ENCODE peak calls at places on chromosomes 1 and 21, in four cellular contexts. W is body of pancreas, J is astrocyte, K is transverse colon. A is an unnamed sample.

GRCh38 chr1:116159177-116159576 is 48.0 kb downstream of the MAB21L3 start:
- DNase-seq in W (no peak), K (no peak), J (no peak), A (no peak)

GRCh38 chr1:168628807-168629206 is 52.4 kb downstream of the XCL1 start:
- DNase-seq in K (no peak), W (no peak), J (peak), A (no peak)

GRCh38 chr1:20552728-20553571 is 577 bp downstream of the FAM43B start:
- DNase-seq in W (no peak), J (peak), K (no peak), A (no peak)

GRCh38 chr1:61157420-61157987 is 75.1 kb downstream of the NFIA start:
- DNase-seq in K (no peak), W (no peak), J (peak), A (no peak)

GRCh38 chr1:21904725-21905520 is 32.2 kb downstream of the HSPG2 start:
- DNase-seq in J (peak), K (peak), W (peak), A (no peak)

GRCh38 chr1:226762988-226763740 is 24.1 kb upstream of the ITPKB start:
- DNase-seq in K (no peak), W (no peak), J (no peak), A (no peak)

GRCh38 chr1:167110586-167110985 is 16.7 kb downstream of the STYXL2 start:
- DNase-seq in K (no peak), J (no peak), W (no peak), A (no peak)

GRCh38 chr1:201426395-201427310 is 5.1 kb upstream of the TNNI1 start:
- DNase-seq in W (no peak), J (no peak), K (no peak), A (no peak)

GRCh38 chr1:67350783-67351182 is 43.1 kb downstream of the IL12RB2 start:
- DNase-seq in K (no peak), J (no peak), W (no peak), A (no peak)

GRCh38 chr1:202987255-202987654 is 19.9 kb upstream of the TMEM183A start:
- DNase-seq in J (no peak), W (no peak), K (no peak), A (no peak)

GRCh38 chr1:181152892-181153633 is 64.6 kb downstream of the IER5 start:
- DNase-seq in K (peak), W (peak), J (peak), A (no peak)

GRCh38 chr1:197776348-197777082 is 1.2 kb upstream of the DENND1B start:
- DNase-seq in J (peak), K (no peak), W (no peak), A (no peak)

GRCh38 chr1:118627435-118627834 is 360.7 kb downstream of the TBX15 start:
- DNase-seq in W (no peak), K (no peak), J (no peak), A (no peak)

GRCh38 chr1:109274533-109275476 is 8.1 kb downstream of the PSRC1 start:
- DNase-seq in J (peak), W (peak), K (peak), A (no peak)

GRCh38 chr1:16162163-16162822 is 6.4 kb upstream of the EPHA2 start:
- DNase-seq in K (peak), J (no peak), W (no peak), A (no peak)

GRCh38 chr1:65389296-65389695 is 31.2 kb upstream of the LEPR start:
- DNase-seq in K (no peak), J (no peak), W (no peak), A (no peak)

GRCh38 chr1:32372149-32372756 is 9.9 kb downstream of the TSSK3 start:
- DNase-seq in K (no peak), J (no peak), W (no peak), A (no peak)

GRCh38 chr1:35115459-35116383 is 36.5 kb downstream of the ZMYM1 start:
- DNase-seq in W (no peak), K (no peak), J (no peak), A (no peak)

GRCh38 chr1:236345728-236346127 is 48.4 kb upstream of the EDARADD start:
- DNase-seq in K (no peak), J (no peak), W (peak), A (no peak)

GRCh38 chr1:185603158-185603557 is 131.0 kb upstream of the HMCN1 start:
- DNase-seq in W (no peak), K (no peak), J (no peak), A (no peak)

GRCh38 chr1:185610954-185611353 is 123.2 kb upstream of the HMCN1 start:
- DNase-seq in J (no peak), W (no peak), K (no peak), A (no peak)

DNA sequence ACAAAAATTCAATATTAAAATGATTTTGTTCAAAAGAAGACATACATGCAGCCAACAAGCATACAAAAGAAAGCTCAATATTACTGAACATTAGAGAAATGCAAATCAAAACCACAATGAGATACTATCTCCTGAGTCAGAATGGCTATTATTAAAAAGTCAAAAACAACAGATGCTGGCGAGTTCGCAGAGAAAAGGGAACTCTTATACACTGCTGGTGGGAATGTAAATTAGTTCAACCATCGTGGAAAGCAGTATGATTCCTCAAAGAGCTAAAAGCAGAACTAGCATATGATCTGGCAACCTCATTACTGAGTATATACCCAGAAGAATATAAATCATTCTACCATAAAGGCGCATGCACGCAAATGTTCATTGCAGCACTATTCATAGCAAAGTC is 126.0 kb upstream of the HMCN1 start:
- DNase-seq in W (no peak), J (peak), K (no peak), A (no peak)
- H3K4me3 ChIP-seq in W (no peak), J (no peak), K (no peak), A (no peak)

GRCh38 chr1:38941093-38941492 is 537 bp downstream of the RHBDL2 start:
- DNase-seq in W (no peak), K (peak), J (no peak), A (no peak)
- H3K4me3 ChIP-seq in W (no peak), K (peak), J (peak), A (no peak)

GRCh38 chr1:205594846-205595245 is 37.0 kb downstream of the ELK4 start:
- DNase-seq in W (no peak), J (no peak), K (no peak), A (no peak)
- H3K4me3 ChIP-seq in W (no peak), J (no peak), K (no peak), A (no peak)

GRCh38 chr21:37445228-37445627 is 78.7 kb downstream of the DYRK1A start:
- DNase-seq in J (peak), W (no peak), K (no peak), A (no peak)

GRCh38 chr21:37446552-37446951 is 80.0 kb downstream of the DYRK1A start:
- DNase-seq in W (no peak), K (no peak), J (no peak), A (no peak)

GRCh38 chr21:37449302-37449937 is 82.8 kb downstream of the DYRK1A start:
- DNase-seq in W (no peak), K (no peak), J (no peak), A (no peak)

GRCh38 chr21:37450385-37451044 is 83.9 kb downstream of the DYRK1A start:
- DNase-seq in K (no peak), J (peak), W (no peak), A (no peak)

GRCh38 chr21:37447288-37447936 is 80.8 kb downstream of the DYRK1A start:
- DNase-seq in J (no peak), K (no peak), W (no peak), A (no peak)
- H3K4me3 ChIP-seq in J (no peak), K (no peak), W (no peak), A (no peak)

A was measured in iPS DF 6.9.